ENCODE peak calls at places on chromosomes 7 and 10, in ten cellular contexts. E is stomach, O is AG10803, R is heart right ventricle, V is GM12865, G is GM10248, X is upper lobe of right lung, Q is A673, H is neural crest cell, L is HFFc6. P is an unnamed sample.

GRCh38 chr7:151992375-151992774 is 33.1 kb upstream of the GALNT11 start:
- DNase-seq in E (peak), O (no peak), R (peak), V (peak), G (peak), X (peak), Q (peak), H (peak), L (no peak), P (peak)

GRCh38 chr7:75662579-75663301 is 76.0 kb downstream of the HIP1 start:
- DNase-seq in E (no peak), O (peak), R (no peak), V (peak), G (peak), X (no peak), Q (no peak), H (no peak), L (no peak), P (peak)

GRCh38 chr10:23540401-23540800 is 101.5 kb downstream of the OTUD1 start:
- DNase-seq in E (no peak), O (no peak), R (no peak), V (no peak), G (no peak), X (no peak), Q (peak), H (no peak), L (no peak), P (no peak)

GRCh38 chr10:34003561-34003960 is 669.1 kb upstream of the NRP1 start:
- DNase-seq in E (no peak), O (no peak), R (no peak), V (no peak), G (no peak), X (no peak), Q (no peak), H (no peak), L (no peak), P (no peak)

GRCh38 chr7:31108097-31108657 is 56.1 kb downstream of the ADCYAP1R1 start:
- DNase-seq in E (no peak), O (no peak), R (no peak), V (no peak), G (no peak), X (no peak), Q (no peak), H (no peak), L (no peak), P (no peak)

GRCh38 chr10:113704637-113705343 is 25.1 kb downstream of the CASP7 start:
- DNase-seq in E (no peak), O (peak), R (no peak), V (peak), G (no peak), X (no peak), Q (peak), H (peak), L (peak), P (peak)

GRCh38 chr7:18890134-18890533 is 227.3 kb downstream of the TWIST1 start:
- DNase-seq in E (no peak), O (peak), R (no peak), V (no peak), G (no peak), X (no peak), Q (peak), H (no peak), L (peak), P (no peak)

GRCh38 chr10:7525314-7526016 is 114.6 kb upstream of the SFMBT2 start:
- DNase-seq in E (peak), O (peak), R (no peak), V (peak), G (peak), X (no peak), Q (peak), H (peak), L (peak), P (peak)

GRCh38 chr7:82325416-82325815 is 118.2 kb downstream of the CACNA2D1 start:
- DNase-seq in E (no peak), O (peak), R (no peak), V (no peak), G (no peak), X (no peak), Q (no peak), H (no peak), L (peak), P (no peak)

GRCh38 chr10:21173964-21174669 is 277.0 kb upstream of the NEBL start:
- DNase-seq in E (peak), O (no peak), R (peak), V (peak), G (peak), X (peak), Q (peak), H (peak), L (no peak), P (peak)

GRCh38 chr7:6725003-6725402 is 18.3 kb upstream of the ZNF12 start:
- DNase-seq in E (no peak), O (no peak), R (no peak), V (peak), G (peak), X (peak), Q (no peak), H (no peak), L (no peak), P (peak)

GRCh38 chr10:125112697-125113494 is 47.5 kb downstream of the CTBP2 start:
- DNase-seq in E (peak), O (no peak), R (no peak), V (no peak), G (no peak), X (peak), Q (peak), H (no peak), L (no peak), P (no peak)

GRCh38 chr7:155454183-155455112 is 3.5 kb upstream of the EN2 start:
- DNase-seq in E (no peak), O (no peak), R (no peak), V (no peak), G (no peak), X (peak), Q (no peak), H (no peak), L (no peak), P (no peak)

GRCh38 chr7:155451522-155452239 is 6.2 kb upstream of the EN2 start:
- DNase-seq in E (no peak), O (no peak), R (no peak), V (no peak), G (no peak), X (no peak), Q (no peak), H (no peak), L (no peak), P (no peak)

GRCh38 chr7:155453296-155454182 is 4.4 kb upstream of the EN2 start:
- DNase-seq in E (no peak), O (no peak), R (no peak), V (no peak), G (no peak), X (no peak), Q (no peak), H (no peak), L (no peak), P (no peak)

GRCh38 chr7:155450828-155451521 is 7.0 kb upstream of the EN2 start:
- DNase-seq in E (no peak), O (no peak), R (no peak), V (no peak), G (no peak), X (no peak), Q (no peak), H (no peak), L (no peak), P (no peak)

GRCh38 chr7:155452505-155453295 is 5.2 kb upstream of the EN2 start:
- DNase-seq in E (no peak), O (no peak), R (no peak), V (no peak), G (no peak), X (no peak), Q (no peak), H (no peak), L (no peak), P (no peak)
- TF ChIP-seq CTCF in E (no peak), O (no peak), R (no peak), V (no peak), G (no peak), X (no peak), Q (no peak), H (no peak), L (no peak), P (no peak)

GRCh38 chr7:55382251-55382650 is 17.1 kb downstream of the LANCL2 start:
- DNase-seq in E (no peak), O (no peak), R (no peak), V (no peak), G (no peak), X (no peak), Q (no peak), H (no peak), L (no peak), P (no peak)

GRCh38 chr7:55377162-55377810 is 12.1 kb downstream of the LANCL2 start:
- DNase-seq in E (no peak), O (no peak), R (no peak), V (no peak), G (no peak), X (no peak), Q (no peak), H (no peak), L (no peak), P (no peak)

GRCh38 chr7:55381187-55381586 is 16.1 kb downstream of the LANCL2 start:
- DNase-seq in E (no peak), O (no peak), R (no peak), V (no peak), G (no peak), X (no peak), Q (no peak), H (no peak), L (no peak), P (no peak)

GRCh38 chr7:55386541-55386940 is 21.4 kb downstream of the LANCL2 start:
- DNase-seq in E (no peak), O (no peak), R (no peak), V (no peak), G (no peak), X (no peak), Q (no peak), H (no peak), L (no peak), P (no peak)

GRCh38 chr7:55381696-55382095 is 16.6 kb downstream of the LANCL2 start:
- DNase-seq in E (no peak), O (no peak), R (no peak), V (no peak), G (no peak), X (no peak), Q (no peak), H (no peak), L (no peak), P (no peak)
- TF ChIP-seq CTCF in E (no peak), O (no peak), R (no peak), V (no peak), G (no peak), X (no peak), Q (no peak), H (no peak), L (no peak), P (no peak)

GRCh38 chr10:3524086-3524960 is 260.7 kb downstream of the KLF6 start:
- DNase-seq in E (no peak), O (no peak), R (no peak), V (no peak), G (no peak), X (no peak), Q (no peak), H (no peak), L (no peak), P (no peak)
- TF ChIP-seq CTCF in E (no peak), O (no peak), R (no peak), V (no peak), G (no peak), X (no peak), Q (no peak), H (no peak), L (peak), P (no peak)

GRCh38 chr10:77455538-77455937 is 182.1 kb downstream of the KCNMA1 start:
- DNase-seq in E (no peak), O (no peak), R (no peak), V (no peak), G (no peak), X (no peak), Q (no peak), H (no peak), L (peak), P (no peak)

GRCh38 chr10:77452952-77453564 is 184.6 kb downstream of the KCNMA1 start:
- DNase-seq in E (no peak), O (no peak), R (no peak), V (no peak), G (no peak), X (no peak), Q (no peak), H (no peak), L (no peak), P (no peak)

GRCh38 chr10:77458986-77459590 is 178.5 kb downstream of the KCNMA1 start:
- DNase-seq in E (no peak), O (peak), R (no peak), V (no peak), G (no peak), X (no peak), Q (no peak), H (no peak), L (peak), P (no peak)

GRCh38 chr10:77457266-77457665 is 180.3 kb downstream of the KCNMA1 start:
- DNase-seq in E (no peak), O (no peak), R (no peak), V (no peak), G (no peak), X (no peak), Q (no peak), H (no peak), L (no peak), P (no peak)

DNA sequence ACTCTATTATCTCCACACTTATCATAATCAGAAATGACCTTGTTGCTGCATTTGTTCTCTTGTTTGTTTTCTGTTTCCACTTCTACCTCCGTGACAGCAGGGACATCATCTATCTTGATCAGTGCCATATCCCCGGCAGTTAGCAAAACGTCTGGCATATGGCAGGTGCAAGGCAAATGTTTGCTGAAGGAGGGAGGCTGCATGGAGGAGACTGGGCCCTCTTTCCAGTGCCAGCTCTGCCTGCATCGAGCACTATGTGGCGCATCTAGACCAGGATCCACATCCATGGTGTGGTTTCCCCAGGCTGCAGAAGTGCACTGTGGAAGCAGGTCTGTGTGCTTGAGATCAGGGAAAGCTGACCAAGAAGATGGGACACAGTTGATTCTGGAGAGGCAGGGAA is 181.2 kb downstream of the KCNMA1 start:
- DNase-seq in E (peak), O (no peak), R (no peak), V (no peak), G (no peak), X (no peak), Q (no peak), H (no peak), L (no peak), P (no peak)
- TF ChIP-seq CTCF in E (no peak), O (peak), R (no peak), V (peak), G (no peak), X (no peak), Q (no peak), H (no peak), L (no peak), P (no peak)

DNA sequence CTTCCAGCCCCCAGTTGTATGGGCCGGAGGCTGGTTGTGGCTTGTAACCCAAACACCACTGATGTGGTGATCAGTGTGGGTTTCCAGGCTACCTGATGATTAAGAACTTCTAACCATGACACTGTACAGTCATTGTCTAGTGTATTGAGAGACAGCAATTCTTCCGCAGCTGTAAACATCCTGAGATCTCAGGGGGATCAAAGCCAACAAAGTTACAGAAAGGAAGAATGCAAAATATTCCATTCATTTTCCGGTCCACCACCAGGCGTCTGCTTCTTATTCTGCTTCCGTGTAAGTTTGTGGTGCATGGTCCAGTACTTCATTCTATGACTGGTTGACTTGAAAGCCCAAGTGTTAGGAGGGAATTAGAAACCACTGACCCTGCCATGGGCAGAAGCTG is 10.3 kb upstream of the GLI3 start:
- DNase-seq in E (no peak), O (peak), R (no peak), V (no peak), G (no peak), X (no peak), Q (peak), H (no peak), L (peak), P (no peak)
- TF ChIP-seq CTCF in E (no peak), O (peak), R (no peak), V (no peak), G (no peak), X (no peak), Q (no peak), H (no peak), L (peak), P (no peak)

GRCh38 chr10:85995791-85996190 is 370.8 kb downstream of the GRID1 start:
- DNase-seq in E (peak), O (peak), R (no peak), V (peak), G (no peak), X (no peak), Q (peak), H (no peak), L (no peak), P (no peak)
- TF ChIP-seq CTCF in E (no peak), O (peak), R (peak), V (peak), G (peak), X (peak), Q (peak), H (peak), L (peak), P (no peak)